ENCODE peak calls at places on chromosome 16, in five cellular contexts. L is breast epithelium, I is stomach, V is pancreas, S is left lung. Z is an unnamed sample.

GRCh38 chr16:29029168-29029994 is 44.5 kb downstream of the LAT start:
- DNase-seq in L (peak; percentile 44), I (no peak), S (no peak), V (no peak), Z (no peak)

GRCh38 chr16:23368469-23368868 is 66.4 kb downstream of the SCNN1B start:
- DNase-seq in I (no peak), V (no peak), L (no peak), S (no peak), Z (no peak)

GRCh38 chr16:11781773-11782172 is 15.3 kb downstream of the ZC3H7A start:
- DNase-seq in V (no peak), I (no peak), L (no peak), S (no peak), Z (no peak)

GRCh38 chr16:53833145-53833544 is 129.2 kb downstream of the FTO start:
- DNase-seq in S (no peak), V (no peak), L (no peak), I (no peak), Z (no peak)

GRCh38 chr16:22358000-22358399 is 16.4 kb downstream of the CDR2 start:
- DNase-seq in I (no peak), V (no peak), L (no peak), S (no peak), Z (no peak)

GRCh38 chr16:28261916-28262315 is 30.4 kb upstream of the SBK1 start:
- DNase-seq in L (no peak), V (no peak), I (no peak), S (no peak), Z (no peak)

GRCh38 chr16:46918905-46919792 is 35.0 kb downstream of the GPT2 start:
- DNase-seq in L (no peak), S (no peak), V (peak; percentile 96), I (peak; percentile 86), Z (no peak)

GRCh38 chr16:50697881-50698767 is 4.7 kb downstream of the NOD2 start:
- DNase-seq in L (no peak), S (peak; percentile 64), I (peak; percentile 40), V (no peak), Z (no peak)

GRCh38 chr16:88338111-88338510 is 44.6 kb upstream of the ZNF469 start:
- DNase-seq in I (no peak), V (no peak), L (no peak), S (no peak), Z (no peak)

GRCh38 chr16:55754056-55754455 is 78.8 kb downstream of the CES1 start:
- DNase-seq in S (no peak), V (no peak), I (no peak), L (no peak), Z (no peak)

GRCh38 chr16:82302007-82302733 is 132.1 kb upstream of the MPHOSPH6 start:
- DNase-seq in V (peak; percentile 7), L (no peak), I (no peak), S (no peak), Z (no peak)

GRCh38 chr16:64534180-64534780 is 587.6 kb downstream of the CDH11 start:
- DNase-seq in S (no peak), I (no peak), L (no peak), V (no peak), Z (no peak)

GRCh38 chr16:65032397-65032796 is 89.5 kb downstream of the CDH11 start:
- DNase-seq in V (no peak), S (no peak), I (no peak), L (no peak), Z (no peak)

GRCh38 chr16:3798827-3799226 is 81.5 kb upstream of the TRAP1 start:
- DNase-seq in L (no peak), V (no peak), S (no peak), I (no peak), Z (no peak)

GRCh38 chr16:29726845-29727379 is 18.9 kb downstream of the C16orf54 start:
- DNase-seq in S (no peak), I (no peak), V (peak; percentile 23), L (no peak), Z (peak; percentile 17)

GRCh38 chr16:23009075-23009474 is 140.2 kb downstream of the USP31 start:
- DNase-seq in V (no peak), I (no peak), L (no peak), S (no peak), Z (no peak)

GRCh38 chr16:54283735-54284318 is 2.8 kb downstream of the IRX3 start:
- DNase-seq in S (no peak), I (no peak), V (no peak), L (no peak), Z (no peak)

GRCh38 chr16:46748775-46749705 is 896 bp upstream of the MYLK3 start:
- DNase-seq in V (no peak), S (no peak), I (no peak), L (no peak), Z (no peak)

GRCh38 chr16:68259421-68259820 is 4.9 kb upstream of the SLC7A6 start:
- DNase-seq in I (no peak), S (no peak), L (no peak), V (no peak), Z (no peak)

GRCh38 chr16:8720080-8720966 is 45.9 kb downstream of the ABAT start:
- DNase-seq in I (no peak), S (no peak), V (peak; percentile 54), L (no peak), Z (no peak)

GRCh38 chr16:56669005-56669839 is at the start of gene MT1H:
- DNase-seq in I (peak; percentile 58), V (peak; percentile 77), L (no peak), S (no peak), Z (no peak)

GRCh38 chr16:84617068-84617630 is 729 bp downstream of the COTL1 start:
- DNase-seq in V (no peak), I (peak; percentile 45), S (no peak), L (no peak), Z (no peak)

GRCh38 chr16:84614914-84615813 is 2.7 kb downstream of the COTL1 start:
- DNase-seq in I (no peak), S (no peak), L (no peak), V (no peak), Z (no peak)

GRCh38 chr16:84617631-84618427 is at the start of gene COTL1:
- DNase-seq in I (peak; percentile 98), V (peak; percentile 92), S (peak; percentile 98), L (peak; percentile 94), Z (peak; percentile 99)

GRCh38 chr16:84618428-84619102 is 687 bp upstream of the COTL1 start:
- DNase-seq in L (no peak), V (peak; percentile 38), S (no peak), I (no peak), Z (peak; percentile 55)

GRCh38 chr16:84616515-84616914 is 1.4 kb downstream of the COTL1 start:
- DNase-seq in I (no peak), L (no peak), S (no peak), V (no peak), Z (no peak)
- H3K27ac ChIP-seq in I (peak overlapping the region; percentile 90), L (no peak overlapping the region), S (peak overlapping the region; percentile 53), V (no peak overlapping the region), Z (no peak overlapping the region)

GRCh38 chr16:85640606-85641005 is 27.5 kb downstream of the GSE1 start:
- DNase-seq in V (no peak), I (no peak), L (no peak), S (no peak), Z (no peak)
- H3K4me1 ChIP-seq in V (peaks cover 46% of the 10 kb centered on the region), I (peaks cover 98% of the 10 kb centered on the region), L (no peaks in the 10 kb centered on the region), S (peaks cover 7% of the 10 kb centered on the region), Z (peaks cover 4% of the 10 kb centered on the region)

GRCh38 chr16:48335961-48336360 is 49.3 kb downstream of the SIAH1 start:
- DNase-seq in V (no peak), I (no peak), L (no peak), S (no peak), Z (no peak)
- H3K27ac ChIP-seq in V (no peak overlapping the region), I (no peak overlapping the region), L (no peak overlapping the region), S (peak overlapping the region; percentile 39), Z (no peak overlapping the region)

GRCh38 chr16:66886914-66887313 is 6.6 kb downstream of the PDP2 start:
- DNase-seq in I (no peak), V (no peak), L (no peak), S (no peak), Z (no peak)
- H3K4me1 ChIP-seq in I (peaks cover 3% of the 10 kb centered on the region), V (no peaks in the 10 kb centered on the region), L (peaks cover 4% of the 10 kb centered on the region), S (peaks cover 7% of the 10 kb centered on the region), Z (peaks cover 3% of the 10 kb centered on the region)